ENCODE peak calls at places on chromosomes 4 and X, in ten cellular contexts. P, F, D, Q, Z, H, R, X, B and G are unnamed samples.

GRCh38 chr4:94976371-94977011 is 218.7 kb downstream of the BMPR1B start:
- DNase-seq in P (no peak), F (peak; percentile 68), D (no peak), Q (no peak), Z (no peak), H (no peak), R (peak; percentile 59), X (no peak), B (no peak), G (no peak)

GRCh38 chr4:159363376-159363775 is 260.5 kb downstream of the RAPGEF2 start:
- DNase-seq in P (no peak), F (peak; percentile 27), D (no peak), Q (no peak), Z (no peak), H (no peak), R (no peak), X (no peak), B (no peak), G (no peak)

GRCh38 chr4:183830438-183830985 is 74.6 kb upstream of the STOX2 start:
- DNase-seq in P (no peak), F (no peak), D (no peak), Q (no peak), Z (no peak), H (no peak), R (no peak), X (no peak), B (no peak), G (no peak)

GRCh38 chrX:17713288-17713687 is 24.0 kb upstream of the SCML1 start:
- DNase-seq in P (no peak), F (no peak), D (no peak), Q (no peak), Z (no peak), H (no peak), R (no peak), X (no peak), B (no peak), G (no peak)

GRCh38 chr4:5701971-5702370 is 6.4 kb downstream of the EVC2 start:
- DNase-seq in P (no peak), F (no peak), D (no peak), Q (no peak), Z (no peak), H (no peak), R (no peak), X (no peak), B (no peak), G (no peak)

GRCh38 chr4:24657768-24658617 is 73.6 kb upstream of the DHX15 start:
- DNase-seq in P (no peak), F (peak; percentile 52), D (peak; percentile 58), Q (peak; percentile 25), Z (peak; percentile 54), H (no peak), R (peak; percentile 62), X (no peak), B (peak; percentile 61), G (no peak)

GRCh38 chr4:168999836-169000235 is 10.2 kb downstream of the CBR4 start:
- DNase-seq in P (no peak), F (no peak), D (no peak), Q (no peak), Z (no peak), H (no peak), R (no peak), X (no peak), B (no peak), G (no peak)

GRCh38 chr4:3489451-3489962 is 26.4 kb downstream of the DOK7 start:
- DNase-seq in P (no peak), F (no peak), D (no peak), Q (no peak), Z (peak; percentile 39), H (no peak), R (no peak), X (no peak), B (no peak), G (no peak)

GRCh38 chrX:154505726-154506125 is 10.3 kb downstream of the FAM3A start:
- DNase-seq in P (no peak), F (peak; percentile 62), D (no peak), Q (no peak), Z (no peak), H (no peak), R (peak; percentile 49), X (no peak), B (no peak), G (no peak)

GRCh38 chrX:1493317-1493856 is 40.7 kb upstream of the ASMTL start:
- DNase-seq in P (no peak), F (no peak), D (no peak), Q (no peak), Z (no peak), H (no peak), R (no peak), X (no peak), B (no peak), G (no peak)

GRCh38 chr4:10054571-10055041 is 33.3 kb upstream of the SLC2A9 start:
- DNase-seq in P (no peak), F (no peak), D (no peak), Q (no peak), Z (no peak), H (no peak), R (no peak), X (no peak), B (no peak), G (no peak)

GRCh38 chrX:44042124-44042523 is 68.9 kb upstream of the NDP start:
- DNase-seq in P (no peak), F (peak; percentile 7), D (no peak), Q (no peak), Z (no peak), H (no peak), R (peak; percentile 19), X (no peak), B (no peak), G (no peak)

GRCh38 chr4:6915041-6916005 is 5.7 kb downstream of the TBC1D14 start:
- DNase-seq in P (peak; percentile 44), F (no peak), D (no peak), Q (no peak), Z (no peak), H (no peak), R (no peak), X (no peak), B (no peak), G (no peak)

GRCh38 chr4:6917445-6918241 is 8.0 kb downstream of the TBC1D14 start:
- DNase-seq in P (no peak), F (no peak), D (peak; percentile 84), Q (peak; percentile 92), Z (peak; percentile 62), H (peak; percentile 50), R (peak; percentile 26), X (peak; percentile 86), B (peak; percentile 91), G (peak; percentile 93)

GRCh38 chr4:6916587-6917444 is 7.2 kb downstream of the TBC1D14 start:
- DNase-seq in P (peak; percentile 70), F (no peak), D (no peak), Q (peak; percentile 79), Z (no peak), H (no peak), R (no peak), X (no peak), B (peak; percentile 64), G (peak; percentile 77)

GRCh38 chr4:6914448-6914847 is 4.8 kb downstream of the TBC1D14 start:
- DNase-seq in P (no peak), F (no peak), D (no peak), Q (no peak), Z (no peak), H (no peak), R (no peak), X (no peak), B (no peak), G (no peak)

DNA sequence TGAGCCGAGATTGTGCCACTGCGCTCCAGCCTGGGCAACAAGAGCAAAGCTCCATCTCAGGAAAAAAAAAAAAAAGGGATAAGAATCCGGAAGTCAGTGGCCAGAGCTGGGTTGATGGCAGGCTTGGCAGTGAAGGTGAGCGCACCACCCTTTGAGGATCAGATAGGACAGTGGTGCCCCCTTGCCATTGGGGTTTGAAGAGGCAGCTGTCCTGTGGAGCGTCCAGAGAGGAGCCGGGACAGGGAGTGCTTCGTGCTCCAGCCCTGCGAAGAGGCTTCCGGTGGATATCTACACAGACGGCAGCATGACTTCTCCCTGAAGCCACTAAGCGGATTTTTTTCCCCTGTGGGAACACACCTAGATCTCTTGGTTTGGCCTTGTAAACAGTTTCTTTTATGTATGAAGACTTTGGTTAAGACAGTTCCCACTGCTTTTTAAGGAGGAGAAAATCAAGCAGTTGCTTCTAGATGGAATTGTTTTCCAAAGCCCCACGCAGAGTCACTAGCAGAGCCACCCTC is 6.5 kb downstream of the TBC1D14 start:
- DNase-seq in P (peak; percentile 56), F (no peak), D (no peak), Q (no peak), Z (no peak), H (no peak), R (no peak), X (no peak), B (no peak), G (peak; percentile 60)
- H3K4me1 ChIP-seq in P (peaks cover 40% of the 10 kb centered on the region), F (peaks cover 9% of the 10 kb centered on the region), D (peaks cover 32% of the 10 kb centered on the region), Q (peaks cover 53% of the 10 kb centered on the region), Z (peaks cover 33% of the 10 kb centered on the region), H (no peaks in the 10 kb centered on the region), R (no peaks in the 10 kb centered on the region), X (no peaks in the 10 kb centered on the region), B (no peaks in the 10 kb centered on the region), G (peaks cover 61% of the 10 kb centered on the region)

DNA sequence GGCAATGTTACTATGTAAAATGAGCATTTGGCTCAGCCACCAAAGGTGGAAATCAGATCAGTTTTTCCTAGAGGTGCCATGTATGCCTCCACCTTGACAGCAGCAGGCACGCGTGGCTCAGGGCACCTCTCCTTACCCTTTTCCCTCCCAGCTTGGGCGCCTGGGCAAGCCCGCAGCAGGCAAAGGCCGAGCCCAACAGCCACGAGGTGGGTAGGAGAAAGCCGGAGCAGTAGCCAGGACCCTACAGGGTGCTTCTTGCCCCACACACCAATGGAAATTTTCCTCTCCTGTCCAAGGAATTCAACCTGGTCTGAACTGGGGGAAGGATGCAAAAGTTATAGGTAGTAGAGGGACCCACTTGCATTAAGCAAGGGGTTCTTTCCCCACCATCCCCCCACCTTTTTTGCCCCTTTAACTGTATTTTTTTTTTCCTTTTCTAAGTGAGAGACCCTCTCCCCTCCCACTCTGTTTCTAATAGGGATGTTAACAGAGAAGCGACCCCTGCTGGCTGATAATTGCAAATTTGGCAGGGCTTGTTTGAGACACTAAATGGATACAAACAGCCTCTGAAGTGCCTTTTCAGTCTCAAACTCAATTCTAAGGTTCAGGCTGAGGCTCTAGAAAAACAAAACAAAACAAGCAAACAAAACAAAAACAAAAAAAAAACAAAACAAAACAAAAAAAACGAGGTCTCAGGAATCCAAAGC is 895.1 kb downstream of the PCDH18 start:
- DNase-seq in P (no peak), F (peak; percentile 4), D (peak; percentile 43), Q (peak; percentile 36), Z (peak; percentile 71), H (no peak), R (peak; percentile 18), X (no peak), B (no peak), G (no peak)
- TF ChIP-seq CTCF in P (no peak), F (peak; percentile 41), D (peak; percentile 35), Q (peak; percentile 44), Z (peak; percentile 78), H (no peak), R (peak; percentile 38), X (no peak), B (no peak), G (no peak)

GRCh38 chr4:25722964-25723363 is 67.3 kb downstream of the SLC34A2 start:
- DNase-seq in P (no peak), F (no peak), D (no peak), Q (peak; percentile 10), Z (no peak), H (no peak), R (no peak), X (no peak), B (no peak), G (no peak)
- H3K4me3 ChIP-seq in P (no peak overlapping the region), F (no peak overlapping the region), D (no peak overlapping the region), Q (no peak overlapping the region), Z (no peak overlapping the region), H (no peak overlapping the region), R (no peak overlapping the region), X (no peak overlapping the region), B (no peak overlapping the region), G (no peak overlapping the region)

GRCh38 chrX:50874878-50875277 is 35.7 kb upstream of the BMP15 start:
- DNase-seq in P (no peak), F (no peak), D (no peak), Q (no peak), Z (peak; percentile 40), H (no peak), R (no peak), X (no peak), B (no peak), G (no peak)
- H3K4me1 ChIP-seq in P (no peaks in the 10 kb centered on the region), F (no peaks in the 10 kb centered on the region), D (no peaks in the 10 kb centered on the region), Q (no peaks in the 10 kb centered on the region), Z (no peaks in the 10 kb centered on the region), H (no peaks in the 10 kb centered on the region), R (no peaks in the 10 kb centered on the region), X (no peaks in the 10 kb centered on the region), B (no peaks in the 10 kb centered on the region), G (no peaks in the 10 kb centered on the region)